ENCODE peak calls at places on chromosomes 3 and 15, in four cellular contexts. One of them, this sample, is unnamed.

GRCh38 chr3:129577925-129578742 is 28.3 kb downstream of the PLXND1 start:
- DNase-seq in fibroblast of lung: no peak
- DNase-seq in mesenchymal stem cell: no peak
- DNase-seq in HFF-Myc: no peak
- DNase-seq in this sample: no peak

GRCh38 chr3:59456852-59457485 is 407.1 kb upstream of the CFAP20DC start:
- DNase-seq in fibroblast of lung: no peak
- DNase-seq in mesenchymal stem cell: no peak
- DNase-seq in HFF-Myc: no peak
- DNase-seq in this sample: no peak

GRCh38 chr15:70202756-70203155 is 105.0 kb upstream of the TLE3 start:
- DNase-seq in fibroblast of lung: no peak
- DNase-seq in mesenchymal stem cell: no peak
- DNase-seq in HFF-Myc: no peak
- DNase-seq in this sample: no peak

GRCh38 chr15:60390231-60390630 is 7.6 kb downstream of the ANXA2 start:
- DNase-seq in fibroblast of lung: no peak
- DNase-seq in mesenchymal stem cell: no peak
- DNase-seq in HFF-Myc: no peak
- DNase-seq in this sample: peak; percentile 5

GRCh38 chr3:186514296-186515002 is 29.7 kb downstream of the CRYGS start:
- DNase-seq in fibroblast of lung: no peak
- DNase-seq in mesenchymal stem cell: peak; percentile 6
- DNase-seq in HFF-Myc: no peak
- DNase-seq in this sample: no peak

GRCh38 chr3:143302638-143303171 is 183.1 kb downstream of the CHST2 start:
- DNase-seq in fibroblast of lung: peak; percentile 81
- DNase-seq in mesenchymal stem cell: peak; percentile 52
- DNase-seq in HFF-Myc: peak; percentile 72
- DNase-seq in this sample: peak; percentile 72

GRCh38 chr3:47128110-47128509 is 35.8 kb downstream of the SETD2 start:
- DNase-seq in fibroblast of lung: no peak
- DNase-seq in mesenchymal stem cell: no peak
- DNase-seq in HFF-Myc: no peak
- DNase-seq in this sample: no peak

GRCh38 chr3:161607056-161607455 is 110.4 kb downstream of the OTOL1 start:
- DNase-seq in fibroblast of lung: no peak
- DNase-seq in mesenchymal stem cell: no peak
- DNase-seq in HFF-Myc: no peak
- DNase-seq in this sample: peak; percentile 10

GRCh38 chr15:81297580-81298575 is 26.1 kb downstream of the STARD5 start:
- DNase-seq in fibroblast of lung: no peak
- DNase-seq in mesenchymal stem cell: no peak
- DNase-seq in HFF-Myc: no peak
- DNase-seq in this sample: no peak

GRCh38 chr3:169813757-169814517 is 1.2 kb upstream of the LRRC34 start:
- DNase-seq in fibroblast of lung: no peak
- DNase-seq in mesenchymal stem cell: no peak
- DNase-seq in HFF-Myc: no peak
- DNase-seq in this sample: no peak

GRCh38 chr3:129383292-129383860 is 45.1 kb downstream of the EFCAB12 start:
- DNase-seq in fibroblast of lung: peak; percentile 70
- DNase-seq in mesenchymal stem cell: peak; percentile 76
- DNase-seq in HFF-Myc: peak; percentile 57
- DNase-seq in this sample: peak; percentile 68

GRCh38 chr3:195103623-195104022 is 167.3 kb downstream of the XXYLT1 start:
- DNase-seq in fibroblast of lung: no peak
- DNase-seq in mesenchymal stem cell: peak; percentile 11
- DNase-seq in HFF-Myc: peak; percentile 51
- DNase-seq in this sample: no peak

GRCh38 chr3:34254285-34254684 is 455.9 kb downstream of the PDCD6IP start:
- DNase-seq in fibroblast of lung: no peak
- DNase-seq in mesenchymal stem cell: no peak
- DNase-seq in HFF-Myc: no peak
- DNase-seq in this sample: no peak

GRCh38 chr15:22839046-22839705 is 710 bp downstream of the NIPA2 start:
- DNase-seq in fibroblast of lung: no peak
- DNase-seq in mesenchymal stem cell: peak; percentile 26
- DNase-seq in HFF-Myc: no peak
- DNase-seq in this sample: peak; percentile 14

GRCh38 chr3:1404270-1404669 is 311.4 kb downstream of the CNTN6 start:
- DNase-seq in fibroblast of lung: no peak
- DNase-seq in mesenchymal stem cell: peak; percentile 0
- DNase-seq in HFF-Myc: no peak
- DNase-seq in this sample: peak; percentile 37

GRCh38 chr15:50685976-50686467 is 575 bp downstream of the TRPM7 start:
- DNase-seq in fibroblast of lung: peak; percentile 39
- DNase-seq in mesenchymal stem cell: peak; percentile 63
- DNase-seq in HFF-Myc: no peak
- DNase-seq in this sample: peak; percentile 55

GRCh38 chr3:186772886-186773417 is 10.4 kb upstream of the EIF4A2 start:
- DNase-seq in fibroblast of lung: no peak
- DNase-seq in mesenchymal stem cell: no peak
- DNase-seq in HFF-Myc: no peak
- DNase-seq in this sample: no peak

GRCh38 chr15:78374436-78375393 is 34.6 kb downstream of the CRABP1 start:
- DNase-seq in fibroblast of lung: no peak
- DNase-seq in mesenchymal stem cell: no peak
- DNase-seq in HFF-Myc: no peak
- DNase-seq in this sample: no peak

GRCh38 chr3:81734742-81735141 is 26.7 kb downstream of the GBE1 start:
- DNase-seq in fibroblast of lung: no peak
- DNase-seq in mesenchymal stem cell: no peak
- DNase-seq in HFF-Myc: no peak
- DNase-seq in this sample: no peak

GRCh38 chr15:96335429-96335807 is 4.9 kb downstream of the NR2F2 start:
- DNase-seq in fibroblast of lung: peak; percentile 45
- DNase-seq in mesenchymal stem cell: peak; percentile 21
- DNase-seq in HFF-Myc: no peak
- DNase-seq in this sample: peak; percentile 40
- H3K4me3 ChIP-seq in fibroblast of lung: peak overlapping the region; percentile 100
- H3K4me3 ChIP-seq in mesenchymal stem cell: peak overlapping the region; percentile 75
- H3K4me3 ChIP-seq in HFF-Myc: peak overlapping the region; percentile 95
- H3K4me3 ChIP-seq in this sample: peak overlapping the region; percentile 99

DNA sequence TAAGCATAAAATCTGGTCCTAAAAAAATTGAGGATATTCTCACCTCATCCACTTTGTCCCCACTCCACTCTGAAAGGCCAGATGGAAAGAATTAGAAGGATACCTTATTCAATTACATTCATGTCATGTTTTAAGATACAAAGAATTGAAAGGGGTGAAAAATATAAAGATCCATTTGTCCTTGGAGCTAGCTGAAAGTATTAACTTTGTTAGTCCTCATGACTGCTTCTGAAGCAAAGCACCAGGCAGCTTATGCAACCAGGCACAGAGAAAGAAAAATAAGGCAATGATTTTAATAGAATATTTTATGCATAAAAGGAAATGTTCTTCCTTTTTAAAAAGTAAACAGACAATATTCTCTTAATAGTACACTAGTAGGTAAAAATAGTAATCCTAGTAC is 174.7 kb downstream of the NEK10 start:
- DNase-seq in fibroblast of lung: peak; percentile 21
- DNase-seq in mesenchymal stem cell: peak; percentile 10
- DNase-seq in HFF-Myc: no peak
- DNase-seq in this sample: peak; percentile 31
- H3K4me3 ChIP-seq in fibroblast of lung: no peak overlapping the region
- H3K4me3 ChIP-seq in mesenchymal stem cell: no peak overlapping the region
- H3K4me3 ChIP-seq in HFF-Myc: no peak overlapping the region
- H3K4me3 ChIP-seq in this sample: no peak overlapping the region

DNA sequence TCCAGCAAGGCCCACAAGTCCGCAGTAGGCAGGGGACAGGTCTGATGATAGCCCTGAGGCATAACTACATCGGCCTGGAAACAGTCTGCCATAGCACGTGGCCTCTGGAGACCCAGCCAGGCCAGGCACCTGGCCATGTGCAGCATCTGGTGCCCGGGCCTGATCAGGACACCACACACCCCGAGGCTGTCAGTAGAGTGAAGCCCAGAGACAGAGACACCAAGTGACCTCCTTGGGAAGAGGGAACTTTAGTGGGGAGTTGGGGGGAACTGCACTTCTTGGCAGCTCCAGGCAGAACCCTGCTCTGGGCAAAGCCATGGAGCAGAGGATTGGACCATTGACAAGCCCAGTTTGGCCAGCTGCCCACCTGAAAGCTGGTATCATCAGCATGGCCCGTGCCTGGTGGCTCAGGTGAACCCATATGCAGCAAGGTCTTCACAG is 1.2 kb downstream of the SHISA5 start:
- DNase-seq in fibroblast of lung: no peak
- DNase-seq in mesenchymal stem cell: no peak
- DNase-seq in HFF-Myc: no peak
- DNase-seq in this sample: no peak
- H3K4me3 ChIP-seq in fibroblast of lung: peak overlapping the region; percentile 66
- H3K4me3 ChIP-seq in mesenchymal stem cell: no peak overlapping the region
- H3K4me3 ChIP-seq in HFF-Myc: no peak overlapping the region
- H3K4me3 ChIP-seq in this sample: peak overlapping the region; percentile 77

GRCh38 chr15:36782681-36783080 is 203.3 kb downstream of the CDIN1 start:
- DNase-seq in fibroblast of lung: no peak
- DNase-seq in mesenchymal stem cell: no peak
- DNase-seq in HFF-Myc: no peak
- DNase-seq in this sample: no peak

GRCh38 chr15:36779744-36780408 is 200.4 kb downstream of the CDIN1 start:
- DNase-seq in fibroblast of lung: no peak
- DNase-seq in mesenchymal stem cell: no peak
- DNase-seq in HFF-Myc: no peak
- DNase-seq in this sample: no peak

GRCh38 chr15:36785396-36785795 is 206.0 kb downstream of the CDIN1 start:
- DNase-seq in fibroblast of lung: no peak
- DNase-seq in mesenchymal stem cell: no peak
- DNase-seq in HFF-Myc: no peak
- DNase-seq in this sample: no peak

GRCh38 chr15:36784717-36785116 is 205.3 kb downstream of the CDIN1 start:
- DNase-seq in fibroblast of lung: no peak
- DNase-seq in mesenchymal stem cell: no peak
- DNase-seq in HFF-Myc: no peak
- DNase-seq in this sample: no peak

DNA sequence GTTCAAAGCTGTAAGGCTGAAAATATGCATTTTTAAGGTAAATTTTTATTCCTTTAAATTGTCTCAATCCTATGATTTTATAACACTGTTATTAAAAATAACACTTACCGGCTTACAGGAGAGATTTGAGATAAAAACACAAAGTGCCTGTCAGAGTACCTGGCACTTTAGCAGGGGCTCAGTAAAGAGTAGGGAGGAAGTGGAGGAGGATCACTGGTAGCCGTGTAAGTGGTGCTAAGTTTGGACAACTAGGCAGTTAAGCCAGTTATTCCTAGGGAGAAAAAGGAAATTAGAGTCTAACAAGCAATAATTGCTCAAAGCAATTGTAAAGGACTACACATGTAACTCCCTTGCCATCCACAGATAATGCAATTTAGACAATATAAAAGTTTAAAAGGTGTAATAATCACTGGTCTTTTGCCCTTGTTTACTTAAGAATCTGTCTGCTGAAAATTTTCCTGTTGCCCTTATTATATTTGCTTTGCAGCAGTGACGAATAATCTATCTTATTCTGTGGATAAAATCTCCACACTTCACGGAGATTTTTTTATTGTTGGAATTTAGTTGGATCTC is 204.8 kb downstream of the CDIN1 start:
- DNase-seq in fibroblast of lung: no peak
- DNase-seq in mesenchymal stem cell: no peak
- DNase-seq in HFF-Myc: no peak
- DNase-seq in this sample: no peak
- H3K4me3 ChIP-seq in fibroblast of lung: peak overlapping the region; percentile 27
- H3K4me3 ChIP-seq in mesenchymal stem cell: no peak overlapping the region
- H3K4me3 ChIP-seq in HFF-Myc: no peak overlapping the region
- H3K4me3 ChIP-seq in this sample: no peak overlapping the region

GRCh38 chr15:84750583-84751092 is 2.2 kb downstream of the ZNF592 start:
- DNase-seq in fibroblast of lung: no peak
- DNase-seq in mesenchymal stem cell: no peak
- DNase-seq in HFF-Myc: no peak
- DNase-seq in this sample: no peak
- H3K4me3 ChIP-seq in fibroblast of lung: peak overlapping the region; percentile 24
- H3K4me3 ChIP-seq in mesenchymal stem cell: no peak overlapping the region
- H3K4me3 ChIP-seq in HFF-Myc: peak overlapping the region; percentile 15
- H3K4me3 ChIP-seq in this sample: no peak overlapping the region

DNA sequence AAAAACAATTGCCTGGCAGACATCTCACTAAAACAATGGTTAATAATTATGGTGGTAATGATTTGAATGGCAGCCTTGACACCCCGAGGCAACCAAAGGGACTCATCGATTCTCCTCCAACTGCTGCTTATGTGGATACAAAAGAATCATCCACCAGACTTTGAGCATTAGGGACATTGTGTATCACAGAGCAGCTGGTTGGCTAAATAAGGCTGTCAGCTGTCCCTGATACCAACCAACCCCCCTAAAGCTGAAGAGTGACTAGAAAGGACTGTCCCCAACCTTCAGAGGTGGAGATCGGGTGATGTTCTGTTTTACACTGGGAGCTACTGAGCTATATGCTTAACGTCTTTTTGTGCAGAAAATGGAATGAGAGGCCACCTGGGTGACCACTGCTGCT is 1.7 kb upstream of the CD47 start:
- DNase-seq in fibroblast of lung: no peak
- DNase-seq in mesenchymal stem cell: no peak
- DNase-seq in HFF-Myc: no peak
- DNase-seq in this sample: no peak
- H3K4me3 ChIP-seq in fibroblast of lung: no peak overlapping the region
- H3K4me3 ChIP-seq in mesenchymal stem cell: no peak overlapping the region
- H3K4me3 ChIP-seq in HFF-Myc: no peak overlapping the region
- H3K4me3 ChIP-seq in this sample: no peak overlapping the region

This sample was measured in astrocyte of the spinal cord.